ENCODE peak calls at places on chromosome 9, in ten cellular contexts. One of them, this sample, is unnamed.

GRCh38 chr9:99606955-99607354 is 214.7 kb upstream of the NR4A3 start:
- DNase-seq in tibial artery: no peak
- DNase-seq in brain microvascular endothelial cell: no peak
- DNase-seq in fibroblast of mammary gland: no peak
- DNase-seq in foreskin fibroblast: no peak
- DNase-seq in pancreas: no peak
- DNase-seq in AG04450: no peak
- DNase-seq in A673: no peak
- DNase-seq in astrocyte of the spinal cord: no peak
- DNase-seq in GM12865: no peak
- DNase-seq in this sample: no peak

GRCh38 chr9:97237951-97238851 is 69.3 kb upstream of the CCDC180 start:
- DNase-seq in tibial artery: peak; percentile 85
- DNase-seq in brain microvascular endothelial cell: peak; percentile 42
- DNase-seq in fibroblast of mammary gland: peak; percentile 82
- DNase-seq in foreskin fibroblast: peak; percentile 89
- DNase-seq in pancreas: peak; percentile 82
- DNase-seq in AG04450: peak; percentile 60
- DNase-seq in A673: peak; percentile 70
- DNase-seq in astrocyte of the spinal cord: peak; percentile 86
- DNase-seq in GM12865: peak; percentile 75
- DNase-seq in this sample: peak; percentile 24

GRCh38 chr9:138065287-138065686 is 187.7 kb downstream of the CACNA1B start:
- DNase-seq in tibial artery: no peak
- DNase-seq in brain microvascular endothelial cell: no peak
- DNase-seq in fibroblast of mammary gland: no peak
- DNase-seq in foreskin fibroblast: no peak
- DNase-seq in pancreas: no peak
- DNase-seq in AG04450: no peak
- DNase-seq in A673: no peak
- DNase-seq in astrocyte of the spinal cord: no peak
- DNase-seq in GM12865: no peak
- DNase-seq in this sample: no peak

GRCh38 chr9:14909631-14910177 is 524 bp downstream of the FREM1 start:
- DNase-seq in tibial artery: no peak
- DNase-seq in brain microvascular endothelial cell: no peak
- DNase-seq in fibroblast of mammary gland: no peak
- DNase-seq in foreskin fibroblast: no peak
- DNase-seq in pancreas: no peak
- DNase-seq in AG04450: no peak
- DNase-seq in A673: no peak
- DNase-seq in astrocyte of the spinal cord: no peak
- DNase-seq in GM12865: no peak
- DNase-seq in this sample: no peak

GRCh38 chr9:83937861-83938455 is 16.7 kb upstream of the KIF27 start:
- DNase-seq in tibial artery: no peak
- DNase-seq in brain microvascular endothelial cell: peak; percentile 35
- DNase-seq in fibroblast of mammary gland: peak; percentile 72
- DNase-seq in foreskin fibroblast: peak; percentile 76
- DNase-seq in pancreas: no peak
- DNase-seq in AG04450: no peak
- DNase-seq in A673: peak; percentile 83
- DNase-seq in astrocyte of the spinal cord: peak; percentile 67
- DNase-seq in GM12865: peak; percentile 74
- DNase-seq in this sample: no peak

GRCh38 chr9:86827893-86828292 is 119.4 kb downstream of the GAS1 start:
- DNase-seq in tibial artery: no peak
- DNase-seq in brain microvascular endothelial cell: no peak
- DNase-seq in fibroblast of mammary gland: no peak
- DNase-seq in foreskin fibroblast: no peak
- DNase-seq in pancreas: no peak
- DNase-seq in AG04450: no peak
- DNase-seq in A673: no peak
- DNase-seq in astrocyte of the spinal cord: no peak
- DNase-seq in GM12865: no peak
- DNase-seq in this sample: no peak

GRCh38 chr9:76701441-76702031 is 62.7 kb upstream of the PCA3 start:
- DNase-seq in tibial artery: no peak
- DNase-seq in brain microvascular endothelial cell: no peak
- DNase-seq in fibroblast of mammary gland: peak; percentile 46
- DNase-seq in foreskin fibroblast: peak; percentile 57
- DNase-seq in pancreas: no peak
- DNase-seq in AG04450: no peak
- DNase-seq in A673: peak; percentile 28
- DNase-seq in astrocyte of the spinal cord: peak; percentile 78
- DNase-seq in GM12865: no peak
- DNase-seq in this sample: no peak

GRCh38 chr9:1018121-1018520 is 32.0 kb upstream of the DMRT2 start:
- DNase-seq in tibial artery: no peak
- DNase-seq in brain microvascular endothelial cell: no peak
- DNase-seq in fibroblast of mammary gland: peak; percentile 39
- DNase-seq in foreskin fibroblast: peak; percentile 26
- DNase-seq in pancreas: no peak
- DNase-seq in AG04450: no peak
- DNase-seq in A673: peak; percentile 18
- DNase-seq in astrocyte of the spinal cord: no peak
- DNase-seq in GM12865: peak; percentile 40
- DNase-seq in this sample: no peak

GRCh38 chr9:13805566-13805965 is 508.4 kb downstream of the NFIB start:
- DNase-seq in tibial artery: no peak
- DNase-seq in brain microvascular endothelial cell: no peak
- DNase-seq in fibroblast of mammary gland: no peak
- DNase-seq in foreskin fibroblast: peak; percentile 72
- DNase-seq in pancreas: no peak
- DNase-seq in AG04450: no peak
- DNase-seq in A673: no peak
- DNase-seq in astrocyte of the spinal cord: no peak
- DNase-seq in GM12865: no peak
- DNase-seq in this sample: no peak

GRCh38 chr9:110691002-110691549 is 22.5 kb downstream of the MUSK start:
- DNase-seq in tibial artery: no peak
- DNase-seq in brain microvascular endothelial cell: peak; percentile 61
- DNase-seq in fibroblast of mammary gland: peak; percentile 31
- DNase-seq in foreskin fibroblast: peak; percentile 62
- DNase-seq in pancreas: no peak
- DNase-seq in AG04450: no peak
- DNase-seq in A673: peak; percentile 47
- DNase-seq in astrocyte of the spinal cord: peak; percentile 17
- DNase-seq in GM12865: no peak
- DNase-seq in this sample: no peak

GRCh38 chr9:134551176-134551575 is 90.4 kb upstream of the COL5A1 start:
- DNase-seq in tibial artery: no peak
- DNase-seq in brain microvascular endothelial cell: no peak
- DNase-seq in fibroblast of mammary gland: no peak
- DNase-seq in foreskin fibroblast: no peak
- DNase-seq in pancreas: no peak
- DNase-seq in AG04450: no peak
- DNase-seq in A673: no peak
- DNase-seq in astrocyte of the spinal cord: no peak
- DNase-seq in GM12865: no peak
- DNase-seq in this sample: no peak

GRCh38 chr9:79134654-79135053 is 437.1 kb upstream of the TLE4 start:
- DNase-seq in tibial artery: no peak
- DNase-seq in brain microvascular endothelial cell: peak; percentile 5
- DNase-seq in fibroblast of mammary gland: no peak
- DNase-seq in foreskin fibroblast: peak; percentile 6
- DNase-seq in pancreas: no peak
- DNase-seq in AG04450: no peak
- DNase-seq in A673: peak; percentile 56
- DNase-seq in astrocyte of the spinal cord: peak; percentile 6
- DNase-seq in GM12865: peak; percentile 19
- DNase-seq in this sample: no peak

GRCh38 chr9:80995759-80996158 is 693.6 kb downstream of the TLE1 start:
- DNase-seq in tibial artery: no peak
- DNase-seq in brain microvascular endothelial cell: peak; percentile 79
- DNase-seq in fibroblast of mammary gland: peak; percentile 47
- DNase-seq in foreskin fibroblast: peak; percentile 88
- DNase-seq in pancreas: no peak
- DNase-seq in AG04450: peak; percentile 29
- DNase-seq in A673: no peak
- DNase-seq in astrocyte of the spinal cord: peak; percentile 36
- DNase-seq in GM12865: no peak
- DNase-seq in this sample: peak; percentile 45

GRCh38 chr9:133238272-133238850 is 29.3 kb upstream of the OBP2B start:
- DNase-seq in tibial artery: peak; percentile 56
- DNase-seq in brain microvascular endothelial cell: peak; percentile 26
- DNase-seq in fibroblast of mammary gland: peak; percentile 32
- DNase-seq in foreskin fibroblast: peak; percentile 42
- DNase-seq in pancreas: peak; percentile 69
- DNase-seq in AG04450: no peak
- DNase-seq in A673: peak; percentile 46
- DNase-seq in astrocyte of the spinal cord: peak; percentile 2
- DNase-seq in GM12865: peak; percentile 15
- DNase-seq in this sample: no peak

GRCh38 chr9:98796364-98797101 is at the start of gene ANKS6:
- DNase-seq in tibial artery: peak; percentile 78
- DNase-seq in brain microvascular endothelial cell: peak; percentile 45
- DNase-seq in fibroblast of mammary gland: peak; percentile 65
- DNase-seq in foreskin fibroblast: peak; percentile 93
- DNase-seq in pancreas: peak; percentile 91
- DNase-seq in AG04450: peak; percentile 27
- DNase-seq in A673: peak; percentile 79
- DNase-seq in astrocyte of the spinal cord: peak; percentile 58
- DNase-seq in GM12865: peak; percentile 65
- DNase-seq in this sample: no peak

GRCh38 chr9:77541055-77541454 is 107.1 kb downstream of the GNA14 start:
- DNase-seq in tibial artery: no peak
- DNase-seq in brain microvascular endothelial cell: no peak
- DNase-seq in fibroblast of mammary gland: no peak
- DNase-seq in foreskin fibroblast: no peak
- DNase-seq in pancreas: no peak
- DNase-seq in AG04450: no peak
- DNase-seq in A673: no peak
- DNase-seq in astrocyte of the spinal cord: no peak
- DNase-seq in GM12865: no peak
- DNase-seq in this sample: no peak

GRCh38 chr9:115369322-115369957 is 251.5 kb upstream of the TNC start:
- DNase-seq in tibial artery: no peak
- DNase-seq in brain microvascular endothelial cell: peak; percentile 66
- DNase-seq in fibroblast of mammary gland: peak; percentile 87
- DNase-seq in foreskin fibroblast: peak; percentile 85
- DNase-seq in pancreas: no peak
- DNase-seq in AG04450: peak; percentile 80
- DNase-seq in A673: peak; percentile 96
- DNase-seq in astrocyte of the spinal cord: peak; percentile 94
- DNase-seq in GM12865: no peak
- DNase-seq in this sample: peak; percentile 41

DNA sequence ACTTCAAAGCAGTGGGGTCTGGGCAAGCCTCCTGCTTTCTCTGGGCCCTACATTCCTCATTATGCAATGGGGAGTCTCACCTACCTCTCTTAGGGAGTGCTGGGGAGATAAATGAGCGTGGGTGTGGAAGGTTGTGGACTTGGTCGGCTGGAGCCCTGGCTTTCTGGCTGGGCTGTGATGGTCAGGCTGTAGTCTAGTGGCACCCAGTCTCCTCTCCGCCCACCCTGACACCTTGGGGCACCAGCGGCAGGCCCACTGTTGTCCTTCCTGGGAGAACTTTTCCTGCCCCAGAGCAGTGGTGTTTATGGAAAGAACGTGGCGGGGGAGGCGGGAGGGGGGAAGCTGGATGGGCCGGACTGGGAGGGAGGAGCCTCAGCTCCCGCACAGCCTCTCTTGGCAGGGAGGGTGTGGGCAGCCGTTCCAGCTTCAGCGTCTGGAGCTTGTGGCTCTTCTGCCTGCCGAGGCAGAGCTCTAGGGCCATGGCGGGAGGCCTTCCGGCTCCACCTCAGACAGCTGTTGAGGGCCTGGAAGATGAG is 4.1 kb downstream of the PTGS1 start:
- DNase-seq in tibial artery: peak; percentile 68
- DNase-seq in brain microvascular endothelial cell: peak; percentile 51
- DNase-seq in fibroblast of mammary gland: peak; percentile 74
- DNase-seq in foreskin fibroblast: peak; percentile 93
- DNase-seq in pancreas: peak; percentile 55
- DNase-seq in AG04450: no peak
- DNase-seq in A673: no peak
- DNase-seq in astrocyte of the spinal cord: peak; percentile 34
- DNase-seq in GM12865: no peak
- DNase-seq in this sample: no peak
- H3K4me3 ChIP-seq in tibial artery: no peak overlapping the region
- H3K4me3 ChIP-seq in brain microvascular endothelial cell: no peak overlapping the region
- H3K4me3 ChIP-seq in fibroblast of mammary gland: peak overlapping the region; percentile 1
- H3K4me3 ChIP-seq in foreskin fibroblast: peak overlapping the region; percentile 30
- H3K4me3 ChIP-seq in pancreas: no peak overlapping the region
- H3K4me3 ChIP-seq in AG04450: peak overlapping the region; percentile 41
- H3K4me3 ChIP-seq in A673: no peak overlapping the region
- H3K4me3 ChIP-seq in astrocyte of the spinal cord: no peak overlapping the region
- H3K4me3 ChIP-seq in GM12865: no peak overlapping the region
- H3K4me3 ChIP-seq in this sample: no peak overlapping the region

GRCh38 chr9:128091144-128091543 is 23.1 kb downstream of the SLC25A25 start:
- DNase-seq in tibial artery: peak; percentile 86
- DNase-seq in brain microvascular endothelial cell: peak; percentile 67
- DNase-seq in fibroblast of mammary gland: peak; percentile 92
- DNase-seq in foreskin fibroblast: peak; percentile 96
- DNase-seq in pancreas: no peak
- DNase-seq in AG04450: peak; percentile 85
- DNase-seq in A673: peak; percentile 82
- DNase-seq in astrocyte of the spinal cord: peak; percentile 94
- DNase-seq in GM12865: no peak
- DNase-seq in this sample: peak; percentile 77
- TF ChIP-seq CTCF in tibial artery: no peak
- TF ChIP-seq CTCF in brain microvascular endothelial cell: no peak
- TF ChIP-seq CTCF in fibroblast of mammary gland: no peak
- TF ChIP-seq CTCF in foreskin fibroblast: no peak
- TF ChIP-seq CTCF in pancreas: no peak
- TF ChIP-seq CTCF in AG04450: no peak
- TF ChIP-seq CTCF in A673: no peak
- TF ChIP-seq CTCF in astrocyte of the spinal cord: no peak
- TF ChIP-seq CTCF in GM12865: no peak
- TF ChIP-seq CTCF in this sample: no peak

GRCh38 chr9:131125288-131126058 is at the start of gene NUP214:
- DNase-seq in tibial artery: peak; percentile 98
- DNase-seq in brain microvascular endothelial cell: peak; percentile 97
- DNase-seq in fibroblast of mammary gland: peak; percentile 96
- DNase-seq in foreskin fibroblast: peak; percentile 100
- DNase-seq in pancreas: peak; percentile 98
- DNase-seq in AG04450: peak; percentile 89
- DNase-seq in A673: peak; percentile 99
- DNase-seq in astrocyte of the spinal cord: peak; percentile 98
- DNase-seq in GM12865: peak; percentile 98
- DNase-seq in this sample: peak; percentile 77
- H3K4me3 ChIP-seq in tibial artery: peak within 1 kb of the TSS; percentile 79
- H3K4me3 ChIP-seq in brain microvascular endothelial cell: peak within 1 kb of the TSS; percentile 99
- H3K4me3 ChIP-seq in fibroblast of mammary gland: peak within 1 kb of the TSS; percentile 99
- H3K4me3 ChIP-seq in foreskin fibroblast: peak within 1 kb of the TSS; percentile 89
- H3K4me3 ChIP-seq in pancreas: peak within 1 kb of the TSS; percentile 74
- H3K4me3 ChIP-seq in AG04450: peak within 1 kb of the TSS; percentile 100
- H3K4me3 ChIP-seq in A673: peak within 1 kb of the TSS; percentile 81
- H3K4me3 ChIP-seq in astrocyte of the spinal cord: peak within 1 kb of the TSS; percentile 98
- H3K4me3 ChIP-seq in GM12865: peak within 1 kb of the TSS; percentile 90
- H3K4me3 ChIP-seq in this sample: peak within 1 kb of the TSS; percentile 99

DNA sequence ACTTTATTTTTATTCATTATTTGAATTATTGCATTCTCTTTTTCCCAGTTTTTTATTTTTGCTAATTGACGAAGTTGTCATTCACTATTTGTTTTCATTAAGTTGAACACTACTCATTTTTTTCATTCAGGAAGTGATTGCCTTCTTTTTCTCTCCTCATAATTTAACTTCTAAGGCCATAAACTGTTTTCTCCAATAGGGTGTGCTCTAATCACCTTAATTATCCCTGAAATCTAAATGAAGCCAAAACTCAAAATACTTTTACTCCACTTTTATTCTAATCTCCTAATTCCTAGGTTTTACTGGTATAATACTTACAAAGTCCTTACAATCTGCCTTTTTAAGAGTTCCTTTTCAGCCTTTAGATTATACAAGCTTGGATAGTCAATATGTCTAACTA is 2.9 kb upstream of the OR13C2 start:
- DNase-seq in tibial artery: no peak
- DNase-seq in brain microvascular endothelial cell: no peak
- DNase-seq in fibroblast of mammary gland: peak; percentile 8
- DNase-seq in foreskin fibroblast: no peak
- DNase-seq in pancreas: no peak
- DNase-seq in AG04450: no peak
- DNase-seq in A673: no peak
- DNase-seq in astrocyte of the spinal cord: no peak
- DNase-seq in GM12865: no peak
- DNase-seq in this sample: no peak
- TF ChIP-seq CTCF in tibial artery: no peak
- TF ChIP-seq CTCF in brain microvascular endothelial cell: no peak
- TF ChIP-seq CTCF in fibroblast of mammary gland: peak; percentile 35
- TF ChIP-seq CTCF in foreskin fibroblast: no peak
- TF ChIP-seq CTCF in pancreas: no peak
- TF ChIP-seq CTCF in AG04450: no peak
- TF ChIP-seq CTCF in A673: peak; percentile 38
- TF ChIP-seq CTCF in astrocyte of the spinal cord: no peak
- TF ChIP-seq CTCF in GM12865: no peak
- TF ChIP-seq CTCF in this sample: no peak